ENCODE peak calls at places on chromosomes 4 and X, in five cellular contexts. E is K562, S is GM12878, N is H1, V is SK-N-SH. A is an unnamed sample.

GRCh38 chrX:9329056-9329455 is 135.8 kb upstream of the TBL1X start:
- DNase-seq in E (no peak), V (no peak), N (no peak), S (no peak), A (no peak)

GRCh38 chr4:110620352-110621327 is 2.2 kb downstream of the PITX2 start:
- DNase-seq in E (no peak), S (no peak), N (no peak), V (peak), A (no peak)

GRCh38 chr4:183347586-183347985 is 25.4 kb upstream of the CLDN24 start:
- DNase-seq in V (no peak), S (no peak), N (no peak), E (no peak), A (no peak)

GRCh38 chrX:111254896-111255693 is 15.2 kb downstream of the CAPN6 start:
- DNase-seq in V (no peak), N (no peak), E (no peak), S (no peak), A (no peak)

GRCh38 chr4:67545996-67546356 is 673 bp upstream of the CENPC start:
- DNase-seq in S (no peak), V (peak), E (no peak), N (no peak), A (no peak)

GRCh38 chrX:9525511-9526248 is 60.8 kb downstream of the TBL1X start:
- DNase-seq in V (no peak), N (no peak), E (no peak), S (no peak), A (no peak)

GRCh38 chr4:143531773-143532491 is 18.4 kb downstream of the SMARCA5 start:
- DNase-seq in N (no peak), E (no peak), V (no peak), S (no peak), A (no peak)

GRCh38 chrX:30657542-30658238 is 4.5 kb downstream of the GK start:
- DNase-seq in N (no peak), S (no peak), V (no peak), E (no peak), A (no peak)

GRCh38 chrX:22577181-22577580 is 304.5 kb downstream of the CBLL2 start:
- DNase-seq in N (no peak), V (no peak), S (no peak), E (no peak), A (no peak)
- TF ChIP-seq GABPA in N (no peak), V (no peak), S (no peak), E (no peak), A (no peak)

GRCh38 chr4:159446266-159446976 is 343.5 kb downstream of the RAPGEF2 start:
- DNase-seq in V (peak), N (peak), S (peak), E (peak), A (peak)
- TF ChIP-seq CTCF in V (peak), N (peak), S (peak), E (peak), A (peak)

GRCh38 chrX:46715997-46716396 is 42.9 kb downstream of the SLC9A7 start:
- DNase-seq in V (no peak), E (no peak), S (no peak), N (no peak), A (no peak)
- TF ChIP-seq GABPA in V (no peak), E (no peak), S (no peak), N (no peak), A (no peak)

GRCh38 chrX:129041319-129041718 is 482.0 kb downstream of the SMARCA1 start:
- DNase-seq in V (no peak), N (no peak), E (no peak), S (no peak), A (no peak)
- TF ChIP-seq CTCF in V (no peak), N (no peak), E (no peak), S (no peak), A (no peak)

GRCh38 chr4:139530833-139531427 is 25.1 kb downstream of the SETD7 start:
- DNase-seq in V (peak), E (peak), S (no peak), N (no peak), A (no peak)
- TF ChIP-seq GABPA in V (no peak), E (no peak), S (no peak), N (no peak), A (no peak)